ENCODE peak calls at places on chromosome 6, in four cellular contexts. D, K, U and H are unnamed samples.

GRCh38 chr6:125174626-125175025 is 21.1 kb downstream of the TPD52L1 start:
- DNase-seq in U (peak; percentile 67), D (peak; percentile 61), K (no peak), H (no peak)

GRCh38 chr6:126054802-126055201 is 68.5 kb downstream of the TRMT11 start:
- DNase-seq in U (no peak), K (no peak), D (no peak), H (no peak)

GRCh38 chr6:112216699-112217551 is 37.4 kb downstream of the LAMA4 start:
- DNase-seq in U (no peak), D (no peak), K (peak; percentile 96), H (no peak)

GRCh38 chr6:166688901-166689300 is 61.9 kb upstream of the RPS6KA2 start:
- DNase-seq in D (no peak), U (no peak), K (no peak), H (no peak)

GRCh38 chr6:105692630-105693212 is 289.8 kb upstream of the PREP start:
- DNase-seq in K (no peak), D (no peak), U (no peak), H (no peak)

GRCh38 chr6:29953706-29954105 is 11.4 kb downstream of the HLA-A start:
- DNase-seq in D (no peak), U (no peak), K (no peak), H (no peak)

GRCh38 chr6:154508573-154509375 is 1.7 kb downstream of the CNKSR3 start:
- DNase-seq in K (peak; percentile 44), D (peak; percentile 92), U (peak; percentile 54), H (no peak)

GRCh38 chr6:157528931-157529653 is 148.1 kb downstream of the ZDHHC14 start:
- DNase-seq in U (no peak), K (no peak), D (peak; percentile 73), H (no peak)

GRCh38 chr6:135481786-135482369 is 15.7 kb downstream of the AHI1 start:
- DNase-seq in K (peak; percentile 12), D (no peak), U (no peak), H (no peak)

GRCh38 chr6:75930954-75931689 is 141.3 kb downstream of the IMPG1 start:
- DNase-seq in D (no peak), U (no peak), K (no peak), H (no peak)

GRCh38 chr6:142297996-142298753 is 3.6 kb upstream of the ADGRG6 start:
- DNase-seq in K (peak; percentile 60), D (peak; percentile 97), U (no peak), H (no peak)

GRCh38 chr6:53263915-53264314 is 84.8 kb downstream of the ELOVL5 start:
- DNase-seq in K (no peak), U (no peak), D (no peak), H (no peak)

GRCh38 chr6:53483423-53484353 is 61.2 kb downstream of the GCLC start:
- DNase-seq in K (peak; percentile 33), U (peak; percentile 45), D (peak; percentile 26), H (no peak)

GRCh38 chr6:142444388-142444787 is 142.6 kb downstream of the ADGRG6 start:
- DNase-seq in D (no peak), U (no peak), K (no peak), H (no peak)

GRCh38 chr6:34004706-34005105 is 141.2 kb downstream of the GRM4 start:
- DNase-seq in U (no peak), D (no peak), K (no peak), H (no peak)

GRCh38 chr6:122817766-122818165 is 28.7 kb downstream of the SMPDL3A start:
- DNase-seq in K (no peak), D (no peak), U (no peak), H (no peak)

GRCh38 chr6:150290429-150290828 is 78.4 kb upstream of the IYD start:
- DNase-seq in K (no peak), U (no peak), D (no peak), H (no peak)

GRCh38 chr6:28794175-28795002 is 129.4 kb downstream of the TRIM27 start:
- DNase-seq in D (peak; percentile 29), K (peak; percentile 29), U (peak; percentile 55), H (no peak)

GRCh38 chr6:158972241-158973233 is 27.5 kb downstream of the RSPH3 start:
- DNase-seq in U (peak; percentile 49), K (peak; percentile 66), D (peak; percentile 47), H (no peak)

GRCh38 chr6:144471986-144472385 is 186.9 kb downstream of the UTRN start:
- DNase-seq in U (no peak), K (no peak), D (no peak), H (no peak)

GRCh38 chr6:55176958-55177357 is 2.6 kb downstream of the HCRTR2 start:
- DNase-seq in K (no peak), U (no peak), D (no peak), H (no peak)

GRCh38 chr6:148179786-148180185 is 162.9 kb upstream of the SASH1 start:
- DNase-seq in K (peak; percentile 84), U (peak; percentile 29), D (no peak), H (peak; percentile 57)

GRCh38 chr6:161215193-161215592 is 58.7 kb downstream of the AGPAT4 start:
- DNase-seq in D (peak; percentile 13), U (peak; percentile 66), K (peak; percentile 16), H (no peak)

GRCh38 chr6:111810321-111811235 is 62.7 kb downstream of the FYN start:
- DNase-seq in U (no peak), D (no peak), K (no peak), H (no peak)

GRCh38 chr6:150267686-150268561 is 100.9 kb upstream of the IYD start:
- DNase-seq in K (no peak), D (no peak), U (peak; percentile 89), H (no peak)

GRCh38 chr6:149043476-149044130 is 273.9 kb upstream of the TAB2 start:
- DNase-seq in U (peak; percentile 77), D (peak; percentile 36), K (no peak), H (peak; percentile 78)

GRCh38 chr6:75602164-75602896 is 650 bp downstream of the SENP6 start:
- DNase-seq in U (peak; percentile 28), D (no peak), K (peak; percentile 64), H (peak; percentile 79)

GRCh38 chr6:42522021-42522420 is 41.8 kb upstream of the UBR2 start:
- DNase-seq in U (no peak), K (no peak), D (no peak), H (no peak)

GRCh38 chr6:166617359-166617758 is 9.7 kb downstream of the RPS6KA2 start:
- DNase-seq in D (no peak), K (no peak), U (no peak), H (no peak)

GRCh38 chr6:36956111-36956820 is 1.7 kb downstream of the PI16 start:
- DNase-seq in D (no peak), K (peak; percentile 29), U (no peak), H (no peak)

GRCh38 chr6:2919401-2919800 is 16.3 kb upstream of the SERPINB9 start:
- DNase-seq in K (no peak), U (no peak), D (no peak), H (peak; percentile 32)

GRCh38 chr6:2918936-2919335 is 15.8 kb upstream of the SERPINB9 start:
- DNase-seq in D (no peak), K (no peak), U (no peak), H (peak; percentile 20)

GRCh38 chr6:2920671-2921112 is 17.6 kb upstream of the SERPINB9 start:
- DNase-seq in D (no peak), K (no peak), U (peak; percentile 83), H (peak; percentile 55)

GRCh38 chr6:2919886-2920285 is 16.8 kb upstream of the SERPINB9 start:
- DNase-seq in K (no peak), D (no peak), U (no peak), H (peak; percentile 7)

GRCh38 chr6:2921520-2922115 is 18.5 kb upstream of the SERPINB9 start:
- DNase-seq in D (no peak), U (no peak), K (no peak), H (peak; percentile 37)
- TF ChIP-seq POLR2AphosphoS5 in D (no peak), U (no peak), K (no peak), H (no peak)

DNA sequence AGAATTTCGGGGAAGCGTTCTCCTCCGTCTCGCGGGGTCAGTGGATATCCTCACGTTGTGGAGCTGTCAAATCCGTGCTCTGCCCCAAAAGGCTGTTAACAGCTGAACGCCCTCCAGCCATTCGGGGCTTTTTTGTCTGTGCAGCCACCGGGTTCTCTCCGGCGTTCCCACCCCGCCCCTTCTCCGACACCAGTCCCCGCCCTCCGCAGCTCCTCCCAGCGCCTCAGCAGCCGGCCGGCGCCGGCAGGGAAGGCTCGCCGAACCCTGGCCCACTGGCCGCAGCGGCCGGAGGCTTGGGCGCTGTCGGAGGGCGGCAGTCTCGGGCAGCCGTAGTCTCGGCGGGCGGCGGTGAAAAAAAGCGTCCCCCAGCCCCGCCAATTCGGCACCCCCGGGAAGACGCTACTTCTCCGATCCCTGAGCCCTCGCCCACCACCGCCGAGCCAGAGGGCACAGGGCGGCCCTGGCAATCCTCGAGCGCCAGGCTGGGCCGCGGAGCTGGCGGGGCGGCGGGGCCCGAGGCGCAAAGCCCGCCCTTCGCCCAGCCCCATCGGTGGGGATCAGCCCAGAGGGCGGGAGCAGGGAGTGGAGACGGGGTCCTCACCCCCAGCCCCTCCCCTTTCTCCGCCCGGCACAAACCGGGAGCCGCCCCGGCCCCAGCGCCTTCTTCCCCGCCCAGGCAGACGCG is at the start of gene SESN1:
- DNase-seq in U (peak; percentile 95), D (peak; percentile 76), K (peak; percentile 88), H (peak; percentile 56)
- TF ChIP-seq JUN in U (no peak), D (no peak), K (no peak), H (no peak)

GRCh38 chr6:106972500-106972899 is 2.0 kb downstream of the CD24 start:
- DNase-seq in D (no peak), U (no peak), K (no peak), H (no peak)
- TF ChIP-seq POLR2AphosphoS5 in D (no peak), U (no peak), K (no peak), H (peak; percentile 96)

DNA sequence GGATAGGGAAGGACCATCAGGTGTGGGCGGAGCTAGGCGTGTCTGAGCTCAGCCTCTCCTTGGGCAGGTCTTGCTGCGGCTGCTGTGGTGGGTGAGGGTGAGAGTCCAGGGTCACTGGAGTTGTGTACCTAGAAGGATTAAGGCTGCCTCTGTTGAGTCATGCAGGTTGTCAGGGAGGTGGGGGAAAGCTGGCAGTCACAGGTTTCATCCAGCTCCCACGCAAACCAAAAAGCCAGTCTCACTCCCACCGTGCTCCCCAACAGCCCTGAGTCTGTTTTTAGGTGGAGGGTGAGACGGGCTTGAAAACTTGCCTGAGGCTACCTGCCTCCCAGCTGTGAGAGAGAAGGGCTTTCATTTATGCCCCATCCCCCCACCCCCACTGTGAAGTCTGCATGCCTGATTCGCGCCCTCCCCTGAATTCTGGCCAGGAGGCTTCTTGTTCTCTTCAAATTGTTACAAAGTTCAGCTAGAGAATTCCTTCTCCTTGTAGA is 161.5 kb downstream of the MYLK4 start:
- DNase-seq in U (no peak), D (peak; percentile 36), K (no peak), H (no peak)
- TF ChIP-seq JUN in U (no peak), D (no peak), K (no peak), H (no peak)

GRCh38 chr6:43687437-43688347 is at the start of gene MRPS18A:
- DNase-seq in K (peak; percentile 71), D (peak; percentile 78), U (peak; percentile 94), H (peak; percentile 87)
- TF ChIP-seq POLR2AphosphoS5 in K (peak; percentile 86), D (peak; percentile 82), U (peak; percentile 88), H (peak; percentile 59)